ENCODE peak calls at places on chromosomes 12 and 14, in five cellular contexts. O is uterus, Q is fibroblast of the aortic adventitia, Z is germinal center, I is T-cell. V is an unnamed sample.

GRCh38 chr14:46999661-47000060 is 348.1 kb upstream of the RPL10L start:
- DNase-seq in O (no peak), Q (no peak), Z (no peak), I (no peak), V (no peak)

GRCh38 chr14:101103321-101103901 is 199.9 kb upstream of the RTL1 start:
- DNase-seq in Q (no peak), O (no peak), Z (no peak), I (no peak), V (no peak)

GRCh38 chr12:84276215-84276614 is 636.4 kb downstream of the SLC6A15 start:
- DNase-seq in Z (no peak), O (no peak), I (no peak), Q (no peak), V (no peak)

GRCh38 chr12:109833307-109834189 is at the start of gene TRPV4:
- DNase-seq in I (no peak), Q (peak; percentile 25), O (no peak), Z (no peak), V (no peak)

GRCh38 chr12:65596514-65597010 is 227.7 kb upstream of the HMGA2 start:
- DNase-seq in Z (no peak), I (no peak), Q (no peak), O (no peak), V (no peak)

GRCh38 chr14:57754558-57754957 is 111.3 kb downstream of the SLC35F4 start:
- DNase-seq in O (no peak), Z (no peak), Q (no peak), I (no peak), V (no peak)

GRCh38 chr12:116677202-116677651 is 60.6 kb downstream of the SPRING1 start:
- DNase-seq in Q (no peak), I (no peak), O (no peak), Z (peak; percentile 37), V (no peak)

GRCh38 chr12:86623267-86623666 is 367.1 kb upstream of the MGAT4C start:
- DNase-seq in Z (no peak), O (no peak), I (no peak), Q (no peak), V (no peak)

GRCh38 chr14:90489916-90490726 is 93.3 kb downstream of the CALM1 start:
- DNase-seq in I (no peak), Z (no peak), O (no peak), Q (no peak), V (no peak)

GRCh38 chr12:38880288-38880687 is 25.1 kb downstream of the CPNE8 start:
- DNase-seq in I (no peak), O (no peak), Z (no peak), Q (no peak), V (no peak)

GRCh38 chr14:54606631-54607133 is 39.8 kb downstream of the SAMD4A start:
- DNase-seq in O (no peak), Q (peak; percentile 82), I (no peak), Z (no peak), V (no peak)

GRCh38 chr14:93049867-93050331 is 65.8 kb downstream of the ITPK1 start:
- DNase-seq in Z (no peak), I (no peak), Q (no peak), O (no peak), V (no peak)

GRCh38 chr12:66107451-66107915 is 23.1 kb downstream of the LLPH start:
- DNase-seq in I (peak; percentile 36), Z (peak; percentile 62), Q (peak; percentile 98), O (peak; percentile 21), V (peak; percentile 78)

V was measured in naive thymus-derived CD4-positive, alpha-beta T cell.